ENCODE peak calls at places on chromosomes 5 and 9, in five cellular contexts. R is esophagus squamous epithelium, H is choroid plexus epithelial cell, N is activated B cell treated with CpG ODN at 0.5 μM for 24 hours, V is AG09319. Q is an unnamed sample.

GRCh38 chr5:44787731-44788130 is 21.0 kb upstream of the MRPS30 start:
- DNase-seq in R (no peak), H (no peak), N (no peak), V (no peak), Q (no peak)

GRCh38 chr5:160496334-160496733 is 74.7 kb downstream of the PTTG1 start:
- DNase-seq in R (no peak), H (no peak), N (no peak), V (no peak), Q (no peak)

GRCh38 chr5:96616801-96617200 is 45.4 kb upstream of the CAST start:
- DNase-seq in R (no peak), H (no peak), N (no peak), V (no peak), Q (no peak)

GRCh38 chr9:72564517-72565281 is 43.3 kb downstream of the TMC1 start:
- DNase-seq in R (no peak), H (no peak), N (no peak), V (no peak), Q (no peak)

GRCh38 chr9:112863781-112864180 is 26.9 kb downstream of the SLC46A2 start:
- DNase-seq in R (no peak), H (no peak), N (no peak), V (no peak), Q (no peak)

GRCh38 chr9:136013524-136014034 is 52.4 kb upstream of the UBAC1 start:
- DNase-seq in R (no peak), H (no peak), N (no peak), V (no peak), Q (no peak)

GRCh38 chr5:55570026-55570425 is 35.3 kb upstream of the PLPP1 start:
- DNase-seq in R (no peak), H (peak), N (no peak), V (peak), Q (no peak)

GRCh38 chr9:122900791-122901190 is 4.4 kb downstream of the RC3H2 start:
- DNase-seq in R (no peak), H (peak), N (no peak), V (no peak), Q (no peak)

GRCh38 chr9:135898634-135899407 is 8.5 kb downstream of the CAMSAP1 start:
- DNase-seq in R (no peak), H (no peak), N (no peak), V (peak), Q (no peak)

GRCh38 chr9:137721899-137722298 is 103.1 kb downstream of the EHMT1 start:
- DNase-seq in R (no peak), H (no peak), N (no peak), V (no peak), Q (no peak)

GRCh38 chr9:70382046-70382708 is 32.3 kb downstream of the KLF9 start:
- DNase-seq in R (no peak), H (no peak), N (no peak), V (no peak), Q (no peak)

GRCh38 chr5:32278403-32278802 is 34.3 kb downstream of the MTMR12 start:
- DNase-seq in R (no peak), H (peak), N (no peak), V (no peak), Q (no peak)

GRCh38 chr5:143877196-143877595 is 65.2 kb downstream of the HMHB1 start:
- DNase-seq in R (no peak), H (no peak), N (no peak), V (no peak), Q (no peak)

GRCh38 chr5:134227259-134227658 is 1.4 kb upstream of the PPP2CA start:
- DNase-seq in R (no peak), H (peak), N (no peak), V (no peak), Q (no peak)

GRCh38 chr9:98961513-98962180 is 17.9 kb downstream of the COL15A1 start:
- DNase-seq in R (no peak), H (no peak), N (no peak), V (no peak), Q (no peak)

GRCh38 chr5:79795764-79796398 is 106.2 kb downstream of the CMYA5 start:
- DNase-seq in R (no peak), H (peak), N (no peak), V (no peak), Q (no peak)

GRCh38 chr9:29830815-29831214 is 2257.5 kb upstream of the C9orf72 start:
- DNase-seq in R (no peak), H (peak), N (no peak), V (no peak), Q (no peak)

GRCh38 chr5:9490494-9491097 is 55.3 kb downstream of the SEMA5A start:
- DNase-seq in R (no peak), H (no peak), N (no peak), V (no peak), Q (no peak)

GRCh38 chr5:89988998-89989690 is 420.4 kb downstream of the CETN3 start:
- DNase-seq in R (no peak), H (peak), N (no peak), V (no peak), Q (no peak)

GRCh38 chr5:1512541-1513291 is 11.0 kb downstream of the LPCAT1 start:
- DNase-seq in R (no peak), H (no peak), N (peak), V (no peak), Q (no peak)

GRCh38 chr9:13899924-13900323 is 414.0 kb downstream of the NFIB start:
- DNase-seq in R (no peak), H (no peak), N (no peak), V (no peak), Q (no peak)

GRCh38 chr5:128815201-128815600 is 150.1 kb upstream of the SLC27A6 start:
- DNase-seq in R (no peak), H (no peak), N (no peak), V (no peak), Q (no peak)

GRCh38 chr5:10856646-10857332 is 95.8 kb upstream of the DAP start:
- DNase-seq in R (no peak), H (peak), N (peak), V (no peak), Q (peak)

GRCh38 chr9:93908591-93909241 is 46.4 kb downstream of the BARX1 start:
- DNase-seq in R (no peak), H (peak), N (no peak), V (no peak), Q (no peak)

GRCh38 chr9:11946521-11946920 is 746.7 kb upstream of the TYRP1 start:
- DNase-seq in R (no peak), H (peak), N (no peak), V (no peak), Q (no peak)

GRCh38 chr9:129137292-129138143 is 26.3 kb downstream of the PTPA start:
- DNase-seq in R (no peak), H (no peak), N (no peak), V (no peak), Q (no peak)

GRCh38 chr9:106980551-106981101 is 117.7 kb downstream of the ZNF462 start:
- DNase-seq in R (no peak), H (peak), N (no peak), V (no peak), Q (no peak)

GRCh38 chr5:180599590-180599914 is 8.3 kb upstream of the SCGB3A1 start:
- DNase-seq in R (no peak), H (no peak), N (no peak), V (no peak), Q (no peak)

GRCh38 chr9:99222416-99223280 is 566 bp downstream of the SEC61B start:
- DNase-seq in R (no peak), H (peak), N (no peak), V (no peak), Q (no peak)

GRCh38 chr9:16316406-16316805 is 554.1 kb downstream of the BNC2 start:
- DNase-seq in R (no peak), H (no peak), N (no peak), V (no peak), Q (no peak)

GRCh38 chr9:89366711-89367110 is 48.4 kb downstream of the SECISBP2 start:
- DNase-seq in R (no peak), H (no peak), N (no peak), V (no peak), Q (no peak)

GRCh38 chr5:102341918-102342317 is 45.8 kb upstream of the SLCO4C1 start:
- DNase-seq in R (no peak), H (no peak), N (no peak), V (no peak), Q (peak)

GRCh38 chr5:74916831-74917710 is 50.9 kb upstream of the FAM169A start:
- DNase-seq in R (no peak), H (peak), N (no peak), V (no peak), Q (no peak)

GRCh38 chr5:157540707-157541451 is 34.7 kb downstream of the ADAM19 start:
- DNase-seq in R (peak), H (peak), N (peak), V (no peak), Q (no peak)

GRCh38 chr5:132422720-132423442 is 53.4 kb downstream of the SLC22A5 start:
- DNase-seq in R (no peak), H (peak), N (no peak), V (no peak), Q (no peak)

GRCh38 chr9:38371495-38371894 is 21.0 kb upstream of the ALDH1B1 start:
- DNase-seq in R (no peak), H (peak), N (no peak), V (no peak), Q (no peak)

GRCh38 chr5:143182901-143183820 is 220.3 kb downstream of the NR3C1 start:
- DNase-seq in R (no peak), H (peak), N (no peak), V (no peak), Q (no peak)

GRCh38 chr5:172531704-172532026 is 77.3 kb upstream of the SH3PXD2B start:
- DNase-seq in R (no peak), H (no peak), N (no peak), V (no peak), Q (no peak)

DNA sequence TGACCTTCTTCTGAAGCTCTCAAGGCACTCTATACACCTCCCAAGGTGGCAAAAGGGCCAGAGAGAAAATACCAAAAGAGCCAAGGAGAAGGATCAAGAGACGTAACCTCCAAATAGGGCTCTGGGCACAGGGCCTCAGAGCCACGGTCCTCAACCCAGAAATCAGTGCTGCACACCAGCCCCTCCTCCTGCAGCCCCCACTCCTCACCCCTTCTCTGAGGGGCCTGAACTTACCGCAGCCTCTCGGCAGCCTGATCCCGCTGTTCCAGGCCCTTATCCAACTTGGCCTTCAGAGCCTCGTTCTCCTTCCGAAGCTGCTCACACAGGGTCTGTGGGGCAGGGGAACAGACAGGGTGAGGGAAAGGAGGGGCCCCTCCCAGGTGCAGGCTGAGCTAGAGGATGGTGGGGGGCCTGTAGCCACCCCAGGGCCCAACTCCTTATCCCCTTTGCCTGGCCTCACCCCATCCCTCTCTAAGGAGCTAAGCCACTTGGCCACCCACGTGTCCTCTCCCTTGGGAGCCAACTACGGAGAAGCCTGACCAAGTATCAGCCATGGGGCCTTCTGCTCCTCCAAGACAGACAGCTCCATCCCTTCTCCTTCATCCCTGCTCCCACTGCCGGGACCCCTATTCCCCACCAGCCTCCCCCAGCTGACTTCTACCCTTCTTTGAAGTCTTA is 28.8 kb downstream of the TNIP1 start:
- DNase-seq in R (no peak), H (no peak), N (no peak), V (no peak), Q (no peak)
- TF ChIP-seq CTCF in R (no peak), H (no peak), N (no peak), V (no peak), Q (no peak)

DNA sequence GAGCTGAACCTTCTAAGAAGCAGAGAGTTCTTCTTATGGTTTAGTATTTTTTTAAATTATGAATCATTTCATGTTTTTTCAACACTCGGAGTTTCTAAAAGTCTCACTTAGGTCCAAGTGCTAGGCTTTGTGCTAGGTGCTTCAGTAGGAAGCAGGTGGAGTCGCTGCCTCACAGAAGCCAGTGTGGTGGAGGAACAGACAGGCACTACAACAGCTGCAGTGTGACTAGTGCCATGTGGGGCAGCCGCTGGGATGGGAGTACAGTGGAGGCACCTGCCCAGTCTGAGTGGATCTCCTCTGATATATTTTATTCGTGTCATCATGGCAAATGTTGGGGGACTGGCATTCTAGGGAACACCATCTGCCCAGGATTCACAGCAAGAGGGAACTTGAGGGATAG is 15.3 kb downstream of the PCDHGC5 start:
- DNase-seq in R (no peak), H (no peak), N (no peak), V (no peak), Q (no peak)
- TF ChIP-seq CTCF in R (no peak), H (no peak), N (no peak), V (no peak), Q (no peak)

GRCh38 chr5:115545065-115545882 is 699 bp upstream of the FEM1C start:
- DNase-seq in R (no peak), H (no peak), N (no peak), V (no peak), Q (no peak)

GRCh38 chr5:115551415-115551814 is 6.8 kb upstream of the FEM1C start:
- DNase-seq in R (no peak), H (peak), N (no peak), V (no peak), Q (no peak)

GRCh38 chr5:115553082-115553481 is 8.5 kb upstream of the FEM1C start:
- DNase-seq in R (no peak), H (no peak), N (no peak), V (no peak), Q (no peak)

GRCh38 chr5:115548683-115549082 is 4.1 kb upstream of the FEM1C start:
- DNase-seq in R (no peak), H (no peak), N (no peak), V (no peak), Q (no peak)

GRCh38 chr5:115549154-115549553 is 4.6 kb upstream of the FEM1C start:
- DNase-seq in R (no peak), H (peak), N (no peak), V (no peak), Q (no peak)
- TF ChIP-seq CTCF in R (no peak), H (peak), N (no peak), V (no peak), Q (peak)

GRCh38 chr9:9100070-9100469 is 1300.5 kb upstream of the DMAC1 start:
- DNase-seq in R (no peak), H (no peak), N (no peak), V (no peak), Q (no peak)

DNA sequence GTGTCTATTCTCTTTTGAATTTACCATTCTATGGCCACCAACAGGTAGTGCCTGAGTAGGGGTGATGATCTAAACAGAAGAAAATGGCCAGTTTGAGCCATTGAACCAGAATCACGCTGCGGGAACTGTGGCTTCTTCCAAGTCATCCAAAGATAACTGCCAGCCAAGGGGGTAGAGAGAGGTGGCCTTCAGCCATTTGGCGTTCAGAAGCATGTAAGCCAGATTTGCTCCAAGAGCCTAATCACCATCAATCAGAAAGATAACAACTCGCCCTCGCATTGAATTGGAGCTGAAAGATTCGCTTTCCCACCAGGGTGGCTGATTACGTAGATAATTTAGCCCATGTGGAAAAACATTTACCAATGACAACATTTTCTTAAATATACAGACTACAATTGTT is 1302.7 kb upstream of the DMAC1 start:
- DNase-seq in R (no peak), H (no peak), N (no peak), V (no peak), Q (no peak)
- TF ChIP-seq CTCF in R (no peak), H (no peak), N (no peak), V (no peak), Q (no peak)

GRCh38 chr9:121267689-121268597 is at the start of gene GSN:
- DNase-seq in R (no peak), H (peak), N (peak), V (no peak), Q (peak)
- TF ChIP-seq CTCF in R (no peak), H (peak), N (no peak), V (peak), Q (no peak)

GRCh38 chr5:139050432-139050831 is 147.7 kb downstream of the SIL1 start:
- DNase-seq in R (no peak), H (no peak), N (no peak), V (no peak), Q (no peak)
- TF ChIP-seq CTCF in R (no peak), H (no peak), N (no peak), V (no peak), Q (no peak)

GRCh38 chr9:95981741-95982390 is 106.4 kb downstream of the ERCC6L2 start:
- DNase-seq in R (no peak), H (no peak), N (no peak), V (no peak), Q (no peak)
- TF ChIP-seq CTCF in R (no peak), H (no peak), N (no peak), V (no peak), Q (no peak)